ENCODE peak calls at places on chromosomes 16 and 17, in six cellular contexts. J is spleen, U is GM23248, N is tibial artery, Q is NT2/D1, H is BJ. O is an unnamed sample. For H3K27me3, the result is how much of the 10 kb centered on the place peaks cover.

GRCh38 chr17:35432176-35433074 is at the start of gene SLFN12:
- DNase-seq in U (peak), J (peak), Q (no peak), N (peak), H (peak), O (no peak)

GRCh38 chr16:4051591-4051990 is 64.7 kb downstream of the ADCY9 start:
- DNase-seq in J (no peak), H (no peak), N (no peak), Q (no peak), U (peak), O (no peak)

GRCh38 chr16:85412911-85413520 is 200.1 kb upstream of the GSE1 start:
- DNase-seq in N (no peak), Q (no peak), H (no peak), J (peak), U (no peak), O (no peak)

GRCh38 chr17:78922876-78923498 is 2.2 kb downstream of the TIMP2 start:
- DNase-seq in U (peak), N (no peak), Q (no peak), H (no peak), J (no peak), O (no peak)

GRCh38 chr17:40542562-40543411 is 22.5 kb downstream of the CCR7 start:
- DNase-seq in H (peak), J (peak), Q (no peak), N (peak), U (peak), O (no peak)

GRCh38 chr16:88298882-88299745 is 83.6 kb upstream of the ZNF469 start:
- DNase-seq in H (no peak), N (no peak), Q (no peak), J (no peak), U (peak), O (no peak)

GRCh38 chr16:75065808-75066149 is 50.8 kb downstream of the LDHD start:
- DNase-seq in H (no peak), N (no peak), Q (no peak), U (no peak), J (no peak), O (no peak)

GRCh38 chr16:20906225-20906870 is 5.8 kb downstream of the LYRM1 start:
- DNase-seq in J (no peak), H (peak), N (no peak), Q (no peak), U (peak), O (no peak)

GRCh38 chr17:27568216-27568615 is 62.8 kb upstream of the LGALS9 start:
- DNase-seq in H (no peak), Q (no peak), N (no peak), U (no peak), J (peak), O (no peak)

GRCh38 chr17:82244413-82245140 is 15.7 kb downstream of the SLC16A3 start:
- DNase-seq in Q (no peak), J (peak), H (no peak), N (no peak), U (peak), O (no peak)

GRCh38 chr16:3645504-3646347 is 8.8 kb upstream of the DNASE1 start:
- DNase-seq in N (no peak), Q (peak), J (peak), H (peak), U (no peak), O (no peak)

GRCh38 chr16:4414187-4414909 is 2.0 kb downstream of the CORO7 start:
- DNase-seq in J (peak), Q (no peak), N (no peak), H (no peak), U (no peak), O (peak)

GRCh38 chr16:28069921-28070794 is 6.6 kb upstream of the GSG1L start:
- DNase-seq in U (no peak), N (no peak), J (no peak), Q (no peak), H (no peak), O (no peak)

GRCh38 chr17:36001862-36002603 is 680 bp upstream of the CCL15 start:
- DNase-seq in N (no peak), Q (no peak), J (no peak), H (no peak), U (no peak), O (no peak)

GRCh38 chr16:56558024-56558747 is 6.7 kb upstream of the MT4 start:
- DNase-seq in Q (no peak), U (peak), N (no peak), H (no peak), J (no peak), O (no peak)

GRCh38 chr16:4179020-4179419 is 62.8 kb upstream of the ADCY9 start:
- DNase-seq in N (peak), H (no peak), U (peak), Q (no peak), J (no peak), O (no peak)

DNA sequence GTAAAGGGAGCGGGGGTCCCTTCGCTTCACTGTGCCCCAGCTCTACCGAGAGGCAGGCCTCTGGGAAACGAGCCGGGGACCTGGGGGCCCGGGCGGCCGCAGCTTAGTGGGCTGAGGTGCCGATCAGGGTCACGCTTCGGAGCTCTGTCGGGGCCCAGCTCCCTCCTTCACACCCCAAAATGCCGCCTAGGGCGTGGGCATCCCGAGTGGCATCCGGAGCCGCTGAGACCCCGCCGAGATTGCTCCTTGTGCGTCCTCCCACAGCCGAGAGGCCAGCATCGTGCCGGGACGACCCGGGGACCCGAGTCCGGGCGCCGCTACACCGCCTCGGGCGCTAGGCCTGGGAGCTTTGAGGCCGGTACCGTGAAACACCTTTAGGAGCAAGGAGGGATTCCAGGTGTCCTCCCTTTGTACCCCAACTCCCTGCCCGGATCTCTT is 1.3 kb downstream of the SALL1 start:
- DNase-seq in H (no peak), J (no peak), U (no peak), Q (no peak), N (no peak), O (no peak)
- H3K27me3 ChIP-seq in H (under half), J (under half), U (under half), Q (under half), N (under half), O (under half)

DNA sequence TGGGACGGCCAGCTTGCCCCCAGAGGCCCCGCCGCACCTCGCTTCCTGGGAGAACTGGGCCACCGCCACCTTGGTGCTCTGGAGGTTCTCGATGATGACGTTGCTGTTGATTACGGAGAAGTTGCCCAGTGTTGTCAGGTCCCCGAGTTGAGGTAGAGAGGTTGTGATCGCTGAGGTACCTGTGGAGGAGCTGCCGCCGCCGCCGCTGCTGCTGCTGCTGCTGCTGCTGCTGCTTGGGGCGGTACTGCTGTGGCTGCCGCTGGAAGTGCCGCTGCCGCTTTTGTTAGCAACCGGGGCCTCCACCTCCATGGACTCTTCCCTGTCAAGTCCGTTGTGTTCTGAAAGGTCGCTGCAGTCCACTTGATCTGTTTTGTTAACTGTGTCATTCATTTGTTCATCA is 9.5 kb downstream of the SALL1 start:
- DNase-seq in U (no peak), H (no peak), Q (no peak), J (no peak), N (no peak), O (no peak)
- H3K27me3 ChIP-seq in U (under half), H (under half), Q (under half), J (under half), N (under half), O (under half)

GRCh38 chr16:54283735-54284318 is 2.8 kb downstream of the IRX3 start:
- DNase-seq in N (no peak), U (no peak), J (no peak), Q (no peak), H (no peak), O (no peak)

GRCh38 chr16:54285414-54286066 is 1.0 kb downstream of the IRX3 start:
- DNase-seq in Q (no peak), N (no peak), U (peak), H (no peak), J (no peak), O (no peak)

GRCh38 chr16:54286067-54286329 is 589 bp downstream of the IRX3 start:
- DNase-seq in J (no peak), N (no peak), H (no peak), U (no peak), Q (no peak), O (no peak)

GRCh38 chr16:54284319-54284930 is 2.2 kb downstream of the IRX3 start:
- DNase-seq in N (no peak), Q (no peak), H (no peak), U (peak), J (no peak), O (no peak)

DNA sequence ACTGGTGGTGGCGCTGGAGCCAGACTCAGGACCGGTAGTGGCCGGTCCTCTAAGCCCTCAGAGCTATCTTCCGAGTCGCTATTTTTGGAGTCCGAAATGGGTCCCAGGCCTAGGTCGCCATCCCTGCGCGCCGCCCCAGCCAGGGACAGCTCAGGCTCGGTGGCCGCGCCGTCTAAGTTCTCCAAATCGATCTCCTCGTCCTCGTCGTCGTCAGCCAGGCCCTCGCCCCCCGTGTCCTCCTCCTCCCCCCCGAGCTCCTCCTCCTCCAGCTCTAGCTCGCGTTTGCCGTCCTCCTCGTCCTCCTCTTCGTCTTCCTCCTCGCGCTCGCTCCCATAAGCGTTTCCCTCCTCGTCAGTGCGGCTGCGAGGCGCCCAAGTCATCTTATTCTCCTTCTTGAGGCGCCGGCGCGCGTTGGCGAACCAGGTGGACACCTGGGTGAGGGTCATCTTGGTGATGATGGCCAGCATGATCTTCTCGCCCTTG is 1.6 kb downstream of the IRX3 start:
- DNase-seq in U (peak), H (no peak), J (no peak), N (no peak), Q (no peak), O (no peak)
- H3K27me3 ChIP-seq in U (under half), H (under half), J (under half), N (under half), Q (half or more), O (under half)

GRCh38 chr17:70169707-70170597 is 620 bp downstream of the KCNJ2 start:
- DNase-seq in J (no peak), Q (no peak), U (peak), H (no peak), N (no peak), O (no peak)
- H3K27me3 ChIP-seq in J (under half), Q (under half), U (under half), H (under half), N (under half), O (under half)

DNA sequence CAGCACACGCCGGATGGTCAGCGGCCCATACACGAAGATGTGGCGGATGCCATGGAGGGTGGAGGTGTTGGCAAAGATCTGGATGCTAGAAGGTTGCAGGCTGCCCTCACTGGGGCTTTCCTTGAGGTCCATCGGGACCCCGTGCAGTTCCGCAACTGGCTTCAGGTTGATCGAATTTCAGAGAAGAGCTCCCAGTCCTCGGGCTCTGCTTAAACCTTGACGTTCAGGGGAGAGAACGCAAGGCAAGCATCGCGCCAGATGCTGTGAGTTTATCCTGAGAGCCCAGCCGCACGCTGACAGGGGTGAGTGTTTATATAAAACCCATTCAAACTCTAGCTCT is 98.7 kb upstream of the CCL2 start:
- DNase-seq in U (no peak), J (no peak), N (no peak), H (no peak), Q (no peak), O (no peak)
- H3K27me3 ChIP-seq in U (half or more), J (under half), N (under half), H (under half), Q (under half), O (under half)

DNA sequence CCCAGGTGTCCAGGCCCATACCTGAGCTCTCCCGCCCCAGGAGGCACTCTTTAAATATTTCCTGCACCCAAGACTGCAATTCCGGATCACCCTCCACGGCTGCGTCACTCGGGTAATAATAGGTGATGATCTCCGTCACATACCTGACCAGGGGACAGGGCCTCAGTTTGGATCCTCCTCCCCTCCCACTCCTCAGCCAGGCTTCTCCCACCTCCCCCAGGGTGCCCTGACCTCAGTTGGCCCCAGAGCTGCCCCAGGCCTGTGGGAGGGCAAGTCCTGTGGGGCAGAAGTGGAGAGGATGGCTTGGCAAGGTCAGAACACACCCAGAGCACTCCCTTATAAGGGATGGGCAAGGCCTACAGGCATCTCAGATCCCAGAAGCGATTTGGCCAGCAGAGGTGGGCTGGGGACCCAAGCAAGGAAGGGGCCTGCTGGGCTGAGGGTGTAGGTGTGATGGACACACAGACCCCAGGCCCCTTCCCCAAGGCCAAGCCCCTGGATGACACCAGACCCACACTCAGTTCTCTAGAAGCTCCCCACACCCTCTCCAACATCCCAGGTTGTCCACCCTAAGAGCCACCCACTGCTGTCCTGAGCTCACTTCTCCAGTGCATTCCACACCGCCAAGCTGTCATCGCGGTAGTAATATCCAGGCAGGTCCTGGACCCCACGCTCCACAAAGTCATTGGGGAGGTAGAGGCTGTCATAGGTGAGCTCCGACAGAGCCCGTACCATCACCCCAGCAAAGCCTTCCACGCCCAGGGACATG is 11.8 kb downstream of the ALOX12B start:
- DNase-seq in N (no peak), J (peak), Q (no peak), U (no peak), H (no peak), O (no peak)
- H3K27me3 ChIP-seq in N (under half), J (under half), Q (half or more), U (under half), H (half or more), O (under half)

GRCh38 chr17:46814446-46814845 is 4.0 kb downstream of the WNT3 start:
- DNase-seq in Q (no peak), N (no peak), J (no peak), H (no peak), U (no peak), O (no peak)
- H3K27me3 ChIP-seq in Q (half or more), N (under half), J (under half), H (under half), U (under half), O (under half)

O was measured in Karpas-422.